ENCODE peak calls at places on chromosomes 5 and 9, in five cellular contexts. Y is stimulated activated CD4-positive, alpha-beta T cell treated with anti-CD3 and anti-CD28 coated beads, TNF-alpha, amount 100 ng/mL, for 24 hours; Q is BJ; V is HEK293T; X is GM23338. W is an unnamed sample.

GRCh38 chr5:13987843-13988464 is 43.5 kb upstream of the DNAH5 start:
- DNase-seq in Y (peak; percentile 11), Q (no peak), V (peak; percentile 65), X (peak; percentile 81), W (peak; percentile 83)

GRCh38 chr5:147396070-147396469 is 113.8 kb downstream of the DPYSL3 start:
- DNase-seq in Y (no peak), Q (no peak), V (no peak), X (no peak), W (no peak)

GRCh38 chr5:67672633-67673032 is 476.0 kb upstream of the CD180 start:
- DNase-seq in Y (no peak), Q (no peak), V (no peak), X (no peak), W (no peak)

GRCh38 chr5:39024884-39025283 is 49.3 kb downstream of the RICTOR start:
- DNase-seq in Y (no peak), Q (no peak), V (no peak), X (no peak), W (no peak)

GRCh38 chr5:176899296-176899891 is at the start of gene HK3:
- DNase-seq in Y (no peak), Q (no peak), V (no peak), X (no peak), W (no peak)

GRCh38 chr9:114374936-114375335 is 12.8 kb downstream of the AKNA start:
- DNase-seq in Y (no peak), Q (no peak), V (no peak), X (no peak), W (no peak)

GRCh38 chr9:129517006-129517405 is 103.9 kb downstream of the C9orf50 start:
- DNase-seq in Y (no peak), Q (no peak), V (no peak), X (no peak), W (no peak)

GRCh38 chr9:93119953-93120845 is 13.9 kb downstream of the NINJ1 start:
- DNase-seq in Y (peak; percentile 34), Q (peak; percentile 49), V (peak; percentile 70), X (peak; percentile 65), W (peak; percentile 88)

GRCh38 chr5:39099831-39100230 is 25.6 kb upstream of the RICTOR start:
- DNase-seq in Y (no peak), Q (no peak), V (no peak), X (no peak), W (no peak)

GRCh38 chr9:108186996-108187395 is 668.8 kb downstream of the ACTL7B start:
- DNase-seq in Y (no peak), Q (no peak), V (no peak), X (no peak), W (no peak)

GRCh38 chr9:137055385-137056364 is 1.8 kb upstream of the ENTPD2 start:
- DNase-seq in Y (no peak), Q (no peak), V (no peak), X (no peak), W (no peak)

GRCh38 chr5:159133041-159133741 is 33.5 kb upstream of the EBF1 start:
- DNase-seq in Y (no peak), Q (no peak), V (peak; percentile 59), X (peak; percentile 56), W (peak; percentile 73)

GRCh38 chr5:141508808-141509611 is 20.1 kb downstream of the PCDHGC5 start:
- DNase-seq in Y (no peak), Q (peak; percentile 80), V (no peak), X (peak; percentile 80), W (no peak)

GRCh38 chr9:125405938-125406811 is 144.5 kb downstream of the GAPVD1 start:
- DNase-seq in Y (no peak), Q (no peak), V (no peak), X (no peak), W (peak; percentile 52)

GRCh38 chr9:37324691-37325490 is 97.6 kb upstream of the GRHPR start:
- DNase-seq in Y (no peak), Q (no peak), V (peak; percentile 22), X (peak; percentile 13), W (no peak)

GRCh38 chr5:41402845-41403244 is 107.6 kb downstream of the PLCXD3 start:
- DNase-seq in Y (no peak), Q (no peak), V (no peak), X (no peak), W (no peak)

W was measured in SK-MEL-5.